ENCODE peak calls at places on chromosomes 3 and 15, in five cellular contexts. B, X, Z, Y and M are unnamed samples.

GRCh38 chr3:37985637-37986320 is 4.8 kb upstream of the VILL start:
- DNase-seq in B (no peak), X (peak; percentile 35), Z (no peak), Y (no peak), M (peak; percentile 36)

GRCh38 chr15:72599855-72600464 is 54.5 kb upstream of the GOLGA6B start:
- DNase-seq in B (peak; percentile 64), X (peak; percentile 68), Z (peak; percentile 69), Y (peak; percentile 67), M (peak; percentile 71)

GRCh38 chr3:175726228-175726627 is 867.1 kb downstream of the NAALADL2 start:
- DNase-seq in B (no peak), X (no peak), Z (no peak), Y (no peak), M (no peak)

GRCh38 chr3:58116161-58116955 is 94.4 kb downstream of the DNASE1L3 start:
- DNase-seq in B (no peak), X (no peak), Z (no peak), Y (no peak), M (no peak)

GRCh38 chr3:19103510-19103909 is 44.8 kb upstream of the KCNH8 start:
- DNase-seq in B (no peak), X (no peak), Z (no peak), Y (no peak), M (no peak)

GRCh38 chr3:55702822-55703221 is 215.7 kb upstream of the WNT5A start:
- DNase-seq in B (no peak), X (no peak), Z (no peak), Y (no peak), M (no peak)

GRCh38 chr3:100097919-100098896 is 16.1 kb downstream of the FILIP1L start:
- DNase-seq in B (no peak), X (no peak), Z (no peak), Y (no peak), M (no peak)

GRCh38 chr3:75906555-75907112 is 121.3 kb upstream of the ZNF717 start:
- DNase-seq in B (peak; percentile 68), X (peak; percentile 25), Z (no peak), Y (peak; percentile 88), M (peak; percentile 57)

GRCh38 chr3:46095307-46095706 is 68.0 kb upstream of the XCR1 start:
- DNase-seq in B (no peak), X (no peak), Z (no peak), Y (no peak), M (no peak)

GRCh38 chr15:31197497-31198414 is 96.2 kb upstream of the TRPM1 start:
- DNase-seq in B (peak; percentile 11), X (no peak), Z (peak; percentile 62), Y (peak; percentile 67), M (no peak)

GRCh38 chr15:83310521-83311456 is 26.3 kb upstream of the BNC1 start:
- DNase-seq in B (peak; percentile 30), X (no peak), Z (no peak), Y (no peak), M (no peak)

GRCh38 chr15:85772668-85773067 is 22.1 kb downstream of the KLHL25 start:
- DNase-seq in B (no peak), X (no peak), Z (no peak), Y (no peak), M (no peak)

GRCh38 chr3:155079795-155080546 is at the start of gene MME:
- DNase-seq in B (peak; percentile 82), X (peak; percentile 73), Z (no peak), Y (peak; percentile 81), M (peak; percentile 52)

GRCh38 chr3:192825191-192825590 is 92.5 kb downstream of the MB21D2 start:
- DNase-seq in B (no peak), X (no peak), Z (no peak), Y (no peak), M (no peak)

GRCh38 chr3:134249442-134249841 is 1.2 kb downstream of the RYK start:
- DNase-seq in B (peak; percentile 34), X (no peak), Z (no peak), Y (no peak), M (no peak)

GRCh38 chr15:39578851-39579486 is 1.9 kb upstream of the THBS1 start:
- DNase-seq in B (peak; percentile 48), X (peak; percentile 52), Z (no peak), Y (peak; percentile 50), M (peak; percentile 31)

GRCh38 chr3:180615954-180616353 is 14.0 kb downstream of the TTC14 start:
- DNase-seq in B (no peak), X (no peak), Z (no peak), Y (peak; percentile 13), M (no peak)

GRCh38 chr15:39511915-39512260 is 69.0 kb upstream of the THBS1 start:
- DNase-seq in B (peak; percentile 81), X (peak; percentile 82), Z (no peak), Y (no peak), M (peak; percentile 63)

DNA sequence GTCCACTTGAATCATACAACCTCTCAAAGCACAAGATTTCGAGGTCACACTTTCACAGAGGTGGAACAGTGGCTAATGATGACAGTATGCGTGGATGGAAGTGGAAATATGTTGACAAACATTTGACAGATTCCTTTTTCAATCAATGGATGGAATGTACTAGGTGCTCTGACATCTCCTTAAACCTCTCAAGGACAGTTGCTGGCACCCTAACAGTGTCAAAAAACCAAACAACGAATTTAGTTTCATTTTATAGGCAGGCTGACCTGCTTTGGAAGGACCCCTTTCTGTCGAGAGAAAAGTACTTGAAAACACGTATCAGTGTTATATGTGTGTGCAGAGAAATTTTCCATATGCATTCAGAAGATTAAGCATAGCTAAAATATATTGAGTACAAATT is 779.8 kb upstream of the LMCD1 start:
- DNase-seq in B (no peak), X (no peak), Z (no peak), Y (no peak), M (no peak)
- H3K4me2 ChIP-seq in B (no peak overlapping the region), X (no peak overlapping the region), Z (peak overlapping the region; percentile 26), Y (no peak overlapping the region), M (no peak overlapping the region)

GRCh38 chr3:48474619-48475018 is 28.1 kb downstream of the ATRIP start:
- DNase-seq in B (no peak), X (no peak), Z (no peak), Y (peak; percentile 65), M (no peak)

GRCh38 chr3:48475188-48475587 is 28.7 kb downstream of the ATRIP start:
- DNase-seq in B (no peak), X (no peak), Z (no peak), Y (no peak), M (no peak)

GRCh38 chr3:48476426-48477053 is 27.4 kb downstream of the SHISA5 start:
- DNase-seq in B (no peak), X (no peak), Z (no peak), Y (no peak), M (no peak)

GRCh38 chr3:48478631-48479555 is 25.1 kb downstream of the SHISA5 start:
- DNase-seq in B (no peak), X (no peak), Z (no peak), Y (no peak), M (no peak)

GRCh38 chr3:48477959-48478480 is 26.0 kb downstream of the SHISA5 start:
- DNase-seq in B (no peak), X (no peak), Z (no peak), Y (no peak), M (no peak)
- H3K4me2 ChIP-seq in B (no peak overlapping the region), X (no peak overlapping the region), Z (no peak overlapping the region), Y (no peak overlapping the region), M (no peak overlapping the region)

GRCh38 chr15:65434201-65434600 is 11.5 kb upstream of the IGDCC4 start:
- DNase-seq in B (no peak), X (no peak), Z (no peak), Y (no peak), M (no peak)
- H3K4me2 ChIP-seq in B (no peak overlapping the region), X (no peak overlapping the region), Z (no peak overlapping the region), Y (no peak overlapping the region), M (no peak overlapping the region)

GRCh38 chr3:16589120-16589519 is 16.1 kb downstream of the DAZL start:
- DNase-seq in B (no peak), X (no peak), Z (no peak), Y (no peak), M (no peak)
- H3K4me2 ChIP-seq in B (no peak overlapping the region), X (no peak overlapping the region), Z (no peak overlapping the region), Y (no peak overlapping the region), M (no peak overlapping the region)

GRCh38 chr3:10515884-10516495 is 10.6 kb upstream of the ATP2B2 start:
- DNase-seq in B (no peak), X (no peak), Z (no peak), Y (peak; percentile 52), M (no peak)
- H3K4me2 ChIP-seq in B (no peak overlapping the region), X (no peak overlapping the region), Z (no peak overlapping the region), Y (no peak overlapping the region), M (no peak overlapping the region)

DNA sequence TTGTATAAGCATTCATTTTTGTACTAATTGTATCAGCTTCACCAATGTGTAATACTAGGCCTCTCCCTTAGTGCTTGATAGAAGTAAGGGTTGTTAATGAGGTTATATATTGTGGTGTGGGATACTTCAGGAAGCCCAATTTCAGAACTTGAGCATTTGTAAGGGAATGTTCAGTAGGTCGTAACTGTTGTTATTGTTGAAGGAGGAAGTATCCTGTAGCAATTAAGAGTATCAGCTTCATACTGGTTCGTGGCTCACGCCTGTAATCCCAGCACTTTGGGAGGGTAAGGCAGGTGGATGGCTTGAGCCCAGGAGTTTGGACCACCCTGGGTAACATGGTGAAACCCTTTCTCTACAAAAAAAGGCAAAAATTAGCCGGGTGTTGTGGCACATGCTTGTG is 30.6 kb downstream of the IQGAP1 start:
- DNase-seq in B (no peak), X (no peak), Z (no peak), Y (no peak), M (no peak)
- H3K4me2 ChIP-seq in B (no peak overlapping the region), X (peak overlapping the region; percentile 0), Z (peak overlapping the region; percentile 71), Y (no peak overlapping the region), M (peak overlapping the region; percentile 8)